ENCODE peak calls at places on chromosomes 16 and 17, in five cellular contexts. T is Kasumi-1; K is AG09319; B is stimulated activated CD4-positive, alpha-beta T cell treated with anti-CD3 and anti-CD28 coated beads, Interleukin-4, amount 100 ng/mL, for 1 hour; N is T-helper 2 cell. Y is an unnamed sample.
A peak's percentile ranks its signal among the peaks of the same experiment; 100 is the strongest.

GRCh38 chr17:21425736-21426135 is 49.6 kb downstream of the KCNJ12 start:
- DNase-seq in N (no peak), K (no peak), T (no peak), B (no peak), Y (no peak)

GRCh38 chr16:53982631-53983042 is 278.7 kb downstream of the FTO start:
- DNase-seq in K (no peak), T (no peak), B (no peak), N (no peak), Y (no peak)

GRCh38 chr16:19417640-19418039 is at the start of gene TMC5:
- DNase-seq in B (no peak), K (no peak), N (no peak), T (no peak), Y (no peak)

GRCh38 chr16:14501331-14502255 is 128.5 kb downstream of the PARN start:
- DNase-seq in N (no peak), K (peak; percentile 94), T (no peak), B (no peak), Y (no peak)

GRCh38 chr17:6071528-6072065 is 1.4 kb downstream of the WSCD1 start:
- DNase-seq in B (no peak), N (no peak), K (no peak), T (no peak), Y (no peak)

GRCh38 chr17:77132411-77133086 is 8.2 kb upstream of the SEC14L1 start:
- DNase-seq in K (no peak), N (no peak), T (no peak), B (no peak), Y (no peak)

GRCh38 chr16:49453983-49454382 is 80.4 kb downstream of the C16orf78 start:
- DNase-seq in K (no peak), N (no peak), B (no peak), T (no peak), Y (no peak)

GRCh38 chr16:86928517-86929148 is 350.3 kb downstream of the FOXL1 start:
- DNase-seq in T (no peak), B (no peak), K (no peak), N (no peak), Y (no peak)

GRCh38 chr17:83201206-83202001 is 122.0 kb downstream of the METRNL start:
- DNase-seq in K (no peak), N (no peak), T (no peak), B (no peak), Y (peak; percentile 10)

GRCh38 chr17:72117748-72118587 is 2.9 kb upstream of the SOX9 start:
- DNase-seq in T (no peak), K (no peak), B (no peak), N (no peak), Y (no peak)

GRCh38 chr16:72604375-72604774 is 432.4 kb upstream of the PMFBP1 start:
- DNase-seq in T (no peak), B (no peak), K (no peak), N (no peak), Y (no peak)

GRCh38 chr17:73189417-73190099 is 3.3 kb upstream of the COG1 start:
- DNase-seq in K (no peak), T (peak; percentile 78), N (no peak), B (no peak), Y (no peak)

GRCh38 chr16:54282202-54282922 is 4.2 kb downstream of the IRX3 start:
- DNase-seq in T (peak; percentile 56), K (no peak), N (no peak), B (no peak), Y (no peak)